ENCODE peak calls at places on chromosomes 12 and 14, in six cellular contexts. X, R, Y, C, G and W are unnamed samples.

GRCh38 chr12:6116481-6117021 is 7.9 kb downstream of the VWF start:
- ATAC-seq in X (peak), R (peak), Y (no peak), C (no peak), G (peak), W (no peak)

GRCh38 chr14:96806836-96807235 is 9.7 kb downstream of the VRK1 start:
- ATAC-seq in X (no peak), R (peak), Y (no peak), C (no peak), G (peak), W (no peak)

GRCh38 chr14:50853891-50854290 is 18.0 kb upstream of the ABHD12B start:
- ATAC-seq in X (no peak), R (no peak), Y (no peak), C (no peak), G (no peak), W (no peak)

GRCh38 chr12:30795410-30795659 is 40.6 kb upstream of the CAPRIN2 start:
- ATAC-seq in X (no peak), R (peak), Y (peak), C (no peak), G (no peak), W (peak)

GRCh38 chr12:130916251-130916911 is 37.3 kb upstream of the ADGRD1 start:
- ATAC-seq in X (peak), R (peak), Y (no peak), C (peak), G (peak), W (peak)

GRCh38 chr14:37171678-37172023 is 755 bp downstream of the SLC25A21 start:
- ATAC-seq in X (peak), R (peak), Y (no peak), C (no peak), G (no peak), W (no peak)

GRCh38 chr12:64700532-64700931 is 58.7 kb downstream of the GNS start:
- ATAC-seq in X (no peak), R (no peak), Y (peak), C (no peak), G (no peak), W (no peak)

GRCh38 chr12:26937443-26937862 is 328 bp downstream of the INTS13 start:
- ATAC-seq in X (no peak), R (no peak), Y (no peak), C (no peak), G (no peak), W (no peak)

GRCh38 chr12:86727151-86727550 is 471.0 kb upstream of the MGAT4C start:
- ATAC-seq in X (no peak), R (no peak), Y (no peak), C (no peak), G (no peak), W (no peak)

GRCh38 chr12:108823804-108824203 is 33.6 kb downstream of the SSH1 start:
- ATAC-seq in X (no peak), R (no peak), Y (no peak), C (no peak), G (no peak), W (no peak)

GRCh38 chr12:122965356-122965755 is 907 bp downstream of the ABCB9 start:
- ATAC-seq in X (peak), R (no peak), Y (no peak), C (no peak), G (no peak), W (no peak)

GRCh38 chr12:104681012-104681690 is 224.4 kb downstream of the CHST11 start:
- ATAC-seq in X (no peak), R (no peak), Y (no peak), C (no peak), G (no peak), W (no peak)

GRCh38 chr14:96160030-96160912 is 44.4 kb upstream of the BDKRB2 start:
- ATAC-seq in X (no peak), R (no peak), Y (no peak), C (no peak), G (no peak), W (no peak)

GRCh38 chr14:71290960-71291466 is 383.8 kb downstream of the PCNX1 start:
- ATAC-seq in X (peak), R (peak), Y (peak), C (peak), G (peak), W (peak)

GRCh38 chr12:69821441-69822204 is 3.4 kb upstream of the MYRFL start:
- ATAC-seq in X (peak), R (peak), Y (no peak), C (no peak), G (no peak), W (no peak)

GRCh38 chr12:98492580-98493140 is 22.7 kb upstream of the TMPO start:
- ATAC-seq in X (no peak), R (peak), Y (no peak), C (no peak), G (no peak), W (no peak)

GRCh38 chr12:5565933-5566632 is 134.2 kb downstream of the NTF3 start:
- ATAC-seq in X (no peak), R (no peak), Y (no peak), C (no peak), G (peak), W (no peak)